ENCODE peak calls at places on chromosomes 1 and 21, in seven cellular contexts. G is Peyer's patch; F is fibroblast of villous mesenchyme; Q is WTC11; H is mesothelial cell of epicardium; B is CD4-positive, alpha-beta T cell; R is endothelial cell. M is an unnamed sample.

GRCh38 chr1:18341291-18342058 is 139.3 kb upstream of the KLHDC7A start:
- DNase-seq in R (no peak), H (no peak), G (no peak), F (no peak), B (no peak), Q (no peak), M (no peak)

GRCh38 chr1:22450421-22451021 is 1.1 kb upstream of the ZBTB40 start:
- DNase-seq in G (no peak), B (no peak), Q (no peak), F (no peak), H (no peak), R (no peak), M (no peak)

GRCh38 chr1:154863702-154864174 is 6.3 kb downstream of the KCNN3 start:
- DNase-seq in F (peak; percentile 14), G (peak; percentile 49), R (peak; percentile 72), B (peak; percentile 6), Q (peak; percentile 73), H (no peak), M (peak; percentile 65)

GRCh38 chr1:18225236-18225904 is 117.8 kb downstream of the IGSF21 start:
- DNase-seq in G (no peak), H (no peak), B (no peak), R (no peak), Q (no peak), F (no peak), M (no peak)

GRCh38 chr1:9476790-9477463 is 62.3 kb upstream of the SLC25A33 start:
- DNase-seq in F (peak; percentile 43), B (no peak), Q (no peak), R (no peak), H (no peak), G (no peak), M (no peak)

GRCh38 chr1:32801096-32801713 is 16.0 kb downstream of the YARS1 start:
- DNase-seq in G (no peak), Q (no peak), B (peak; percentile 6), F (peak; percentile 50), R (no peak), H (no peak), M (no peak)

GRCh38 chr1:23200885-23201284 is 16.4 kb downstream of the HTR1D start:
- DNase-seq in G (no peak), H (no peak), B (no peak), Q (no peak), F (no peak), R (no peak), M (no peak)

GRCh38 chr1:167964646-167965045 is 27.8 kb upstream of the MPC2 start:
- DNase-seq in G (no peak), H (no peak), F (no peak), R (no peak), B (no peak), Q (no peak), M (no peak)

GRCh38 chr1:192803501-192803900 is 5.3 kb upstream of the RGS2 start:
- DNase-seq in R (no peak), H (no peak), B (no peak), G (no peak), F (no peak), Q (no peak), M (no peak)

GRCh38 chr21:14889080-14889805 is 175.6 kb downstream of the NRIP1 start:
- DNase-seq in G (no peak), R (no peak), H (no peak), B (no peak), Q (no peak), F (peak; percentile 81), M (peak; percentile 35)

GRCh38 chr21:9763306-9763705 is 758.1 kb upstream of the TPTE start:
- DNase-seq in B (no peak), Q (no peak), G (no peak), F (no peak), R (no peak), H (no peak), M (no peak)

GRCh38 chr1:10459185-10459584 is 9.4 kb downstream of the CORT start:
- DNase-seq in F (peak; percentile 94), R (no peak), B (no peak), Q (no peak), G (no peak), H (no peak), M (peak; percentile 40)

GRCh38 chr1:33370286-33370685 is 49.4 kb upstream of the A3GALT2 start:
- DNase-seq in Q (no peak), B (no peak), H (no peak), F (peak; percentile 48), R (no peak), G (no peak), M (no peak)

GRCh38 chr1:94258873-94259331 is 21.5 kb upstream of the ARHGAP29 start:
- DNase-seq in B (no peak), Q (no peak), H (no peak), R (no peak), F (peak; percentile 73), G (no peak), M (peak; percentile 29)

GRCh38 chr1:176543360-176544136 is 80.6 kb downstream of the PAPPA2 start:
- DNase-seq in F (no peak), Q (no peak), R (no peak), H (no peak), G (no peak), B (no peak), M (no peak)

GRCh38 chr1:30130106-30130505 is 593.3 kb downstream of the MATN1 start:
- DNase-seq in F (no peak), R (no peak), B (no peak), G (no peak), Q (no peak), H (no peak), M (no peak)

GRCh38 chr1:95002657-95003432 is 69.9 kb downstream of the ALG14 start:
- DNase-seq in Q (no peak), G (no peak), F (peak; percentile 60), B (no peak), H (no peak), R (no peak), M (no peak)

GRCh38 chr1:94094466-94095111 is 26.4 kb downstream of the ABCA4 start:
- DNase-seq in R (no peak), B (no peak), F (no peak), G (no peak), H (no peak), Q (no peak), M (no peak)

GRCh38 chr1:175015243-175015642 is 8.0 kb downstream of the MRPS14 start:
- DNase-seq in F (peak; percentile 75), H (no peak), R (no peak), B (no peak), Q (no peak), G (no peak), M (no peak)

DNA sequence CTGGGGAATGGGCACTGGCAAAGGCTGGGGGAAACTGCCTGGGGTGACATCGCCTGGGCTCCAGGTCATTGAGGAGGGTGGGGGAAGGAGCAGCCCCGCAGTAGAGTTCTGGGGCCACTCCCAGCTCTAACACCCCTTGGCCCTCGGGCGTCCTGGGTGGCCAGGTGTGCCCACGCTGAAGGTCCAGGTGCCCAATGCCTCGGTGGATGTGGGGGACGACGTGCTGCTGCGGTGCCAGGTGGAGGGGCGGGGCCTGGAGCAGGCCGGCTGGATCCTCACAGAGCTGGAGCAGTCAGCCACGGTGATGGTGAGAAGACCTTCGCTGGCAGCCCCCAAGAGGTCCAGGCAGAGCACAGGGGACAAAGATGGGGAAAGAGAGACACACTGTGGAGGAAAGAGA is 7.7 kb downstream of the NTRK1 start:
- DNase-seq in R (no peak), F (no peak), B (no peak), H (no peak), G (no peak), Q (no peak), M (no peak)
- TF ChIP-seq CTCF in R (no peak), F (no peak), B (no peak), H (no peak), G (no peak), Q (no peak), M (no peak)

DNA sequence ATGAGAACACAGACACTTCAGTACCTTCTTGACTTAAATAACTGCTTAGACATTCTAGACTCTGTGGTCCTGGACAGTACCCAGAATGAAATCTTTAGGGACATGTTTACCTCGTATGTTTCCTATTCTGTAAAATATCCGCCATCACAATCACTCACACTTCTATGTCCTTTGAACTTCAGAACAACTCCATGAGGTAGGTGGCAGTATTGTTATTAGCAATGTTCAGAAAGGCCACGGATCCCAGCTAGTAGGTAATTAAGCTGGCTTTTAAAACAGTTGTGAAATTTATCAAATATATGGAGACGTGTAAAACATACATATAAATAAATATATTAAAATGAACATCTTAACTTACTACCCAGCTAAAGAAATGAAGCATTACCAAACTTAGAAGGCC is 83.4 kb downstream of the CACHD1 start:
- DNase-seq in G (no peak), H (no peak), R (no peak), B (no peak), F (no peak), Q (no peak), M (no peak)
- TF ChIP-seq CTCF in G (no peak), H (no peak), R (no peak), B (peak; percentile 24), F (no peak), Q (no peak), M (no peak)

GRCh38 chr1:55286851-55287602 is 71.9 kb upstream of the USP24 start:
- DNase-seq in B (no peak), H (no peak), F (no peak), Q (no peak), R (no peak), G (no peak), M (no peak)

GRCh38 chr1:55282058-55282457 is 66.9 kb upstream of the USP24 start:
- DNase-seq in G (no peak), F (no peak), B (no peak), R (no peak), H (no peak), Q (no peak), M (no peak)

GRCh38 chr1:55285849-55286248 is 70.7 kb upstream of the USP24 start:
- DNase-seq in R (no peak), B (no peak), H (no peak), Q (no peak), F (no peak), G (no peak), M (no peak)

GRCh38 chr1:55287732-55288131 is 72.6 kb upstream of the USP24 start:
- DNase-seq in Q (no peak), F (peak; percentile 18), G (no peak), H (no peak), R (no peak), B (no peak), M (no peak)

GRCh38 chr1:55284856-55285255 is 69.7 kb upstream of the USP24 start:
- DNase-seq in F (peak; percentile 65), R (peak; percentile 42), H (no peak), G (no peak), B (no peak), Q (no peak), M (peak; percentile 55)
- TF ChIP-seq CTCF in F (peak; percentile 68), R (peak; percentile 44), H (peak; percentile 35), G (peak; percentile 31), B (no peak), Q (no peak), M (peak; percentile 70)

GRCh38 chr1:242199861-242200458 is 201.1 kb upstream of the MAP1LC3C start:
- DNase-seq in F (no peak), B (no peak), G (no peak), Q (no peak), R (no peak), H (no peak), M (no peak)
- TF ChIP-seq CTCF in F (no peak), B (no peak), G (no peak), Q (no peak), R (no peak), H (no peak), M (no peak)

M was measured in Calu3.